ENCODE peak calls at places on chromosomes 6 and 20, in ten cellular contexts. K is ascending aorta, I is cardiac fibroblast, H is foreskin fibroblast, U is endodermal cell, M is lower lobe of right lung, Q is OCI-LY7, X is progenitor cell of endocrine pancreas, W is right atrium auricular region, Y is GM20000. E is an unnamed sample.

GRCh38 chr6:32947552-32948465 is 5.1 kb downstream of the HLA-DMA start:
- DNase-seq in K (no peak), I (peak; percentile 50), H (no peak), U (peak; percentile 84), M (no peak), Q (peak; percentile 73), X (no peak), W (no peak), Y (no peak), E (peak; percentile 42)

GRCh38 chr6:149636116-149636515 is 12.4 kb downstream of the KATNA1 start:
- DNase-seq in K (no peak), I (peak; percentile 52), H (no peak), U (no peak), M (no peak), Q (no peak), X (no peak), W (no peak), Y (no peak), E (no peak)

GRCh38 chr20:2139736-2140135 is 38.1 kb downstream of the STK35 start:
- DNase-seq in K (no peak), I (no peak), H (no peak), U (no peak), M (no peak), Q (no peak), X (no peak), W (no peak), Y (no peak), E (no peak)

GRCh38 chr6:35302604-35303218 is 5.1 kb downstream of the DEF6 start:
- DNase-seq in K (peak; percentile 42), I (peak; percentile 9), H (peak; percentile 15), U (peak; percentile 89), M (peak; percentile 73), Q (peak; percentile 81), X (no peak), W (no peak), Y (peak; percentile 85), E (peak; percentile 46)

GRCh38 chr6:144931172-144932035 is 646.3 kb downstream of the UTRN start:
- DNase-seq in K (no peak), I (peak; percentile 67), H (peak; percentile 34), U (peak; percentile 75), M (no peak), Q (peak; percentile 14), X (no peak), W (no peak), Y (peak; percentile 8), E (peak; percentile 28)

GRCh38 chr6:142213402-142213801 is 66.3 kb downstream of the VTA1 start:
- DNase-seq in K (no peak), I (no peak), H (no peak), U (no peak), M (no peak), Q (peak; percentile 20), X (no peak), W (no peak), Y (no peak), E (no peak)

GRCh38 chr20:8151371-8151770 is 19.3 kb downstream of the PLCB1 start:
- DNase-seq in K (no peak), I (peak; percentile 46), H (no peak), U (no peak), M (no peak), Q (no peak), X (no peak), W (no peak), Y (no peak), E (no peak)

GRCh38 chr6:170371588-170371987 is 65.0 kb downstream of the FAM120B start:
- DNase-seq in K (no peak), I (peak; percentile 5), H (no peak), U (peak; percentile 78), M (no peak), Q (no peak), X (no peak), W (no peak), Y (no peak), E (no peak)

GRCh38 chr6:170292111-170292777 is 1.4 kb upstream of the DLL1 start:
- DNase-seq in K (no peak), I (no peak), H (no peak), U (peak; percentile 70), M (no peak), Q (no peak), X (no peak), W (no peak), Y (no peak), E (no peak)

GRCh38 chr6:12844284-12845223 is 128.0 kb downstream of the PHACTR1 start:
- DNase-seq in K (no peak), I (peak; percentile 41), H (peak; percentile 13), U (no peak), M (no peak), Q (peak; percentile 27), X (no peak), W (no peak), Y (peak; percentile 39), E (no peak)

GRCh38 chr20:845226-845868 is 11.8 kb downstream of the FAM110A start:
- DNase-seq in K (no peak), I (no peak), H (no peak), U (peak; percentile 68), M (no peak), Q (no peak), X (no peak), W (no peak), Y (no peak), E (peak; percentile 42)

DNA sequence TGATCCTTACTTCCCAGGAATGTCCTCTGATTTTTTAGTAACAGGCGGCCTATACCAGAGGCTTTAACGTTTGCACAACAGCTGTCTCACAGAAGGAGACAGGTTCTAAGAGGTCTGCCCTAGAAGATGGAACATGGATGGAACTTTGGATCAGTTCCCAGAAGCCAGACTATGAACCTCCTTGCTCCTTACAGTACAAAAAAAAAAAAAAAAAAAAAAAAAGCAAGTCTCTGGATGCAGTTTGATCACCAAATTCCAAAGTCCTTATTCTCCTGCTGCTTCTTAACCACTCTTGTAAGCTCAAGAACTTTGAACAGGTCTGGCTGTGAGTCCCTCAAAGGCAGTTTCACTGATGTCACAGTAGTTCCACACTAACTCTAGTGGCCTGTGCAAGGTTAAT is 2.0 kb upstream of the TRMT11 start:
- DNase-seq in K (no peak), I (peak; percentile 33), H (peak; percentile 67), U (no peak), M (no peak), Q (no peak), X (no peak), W (no peak), Y (no peak), E (no peak)
- TF ChIP-seq CTCF in K (no peak), I (no peak), H (no peak), U (no peak), M (no peak), Q (no peak), X (no peak), W (no peak), Y (no peak), E (no peak)

DNA sequence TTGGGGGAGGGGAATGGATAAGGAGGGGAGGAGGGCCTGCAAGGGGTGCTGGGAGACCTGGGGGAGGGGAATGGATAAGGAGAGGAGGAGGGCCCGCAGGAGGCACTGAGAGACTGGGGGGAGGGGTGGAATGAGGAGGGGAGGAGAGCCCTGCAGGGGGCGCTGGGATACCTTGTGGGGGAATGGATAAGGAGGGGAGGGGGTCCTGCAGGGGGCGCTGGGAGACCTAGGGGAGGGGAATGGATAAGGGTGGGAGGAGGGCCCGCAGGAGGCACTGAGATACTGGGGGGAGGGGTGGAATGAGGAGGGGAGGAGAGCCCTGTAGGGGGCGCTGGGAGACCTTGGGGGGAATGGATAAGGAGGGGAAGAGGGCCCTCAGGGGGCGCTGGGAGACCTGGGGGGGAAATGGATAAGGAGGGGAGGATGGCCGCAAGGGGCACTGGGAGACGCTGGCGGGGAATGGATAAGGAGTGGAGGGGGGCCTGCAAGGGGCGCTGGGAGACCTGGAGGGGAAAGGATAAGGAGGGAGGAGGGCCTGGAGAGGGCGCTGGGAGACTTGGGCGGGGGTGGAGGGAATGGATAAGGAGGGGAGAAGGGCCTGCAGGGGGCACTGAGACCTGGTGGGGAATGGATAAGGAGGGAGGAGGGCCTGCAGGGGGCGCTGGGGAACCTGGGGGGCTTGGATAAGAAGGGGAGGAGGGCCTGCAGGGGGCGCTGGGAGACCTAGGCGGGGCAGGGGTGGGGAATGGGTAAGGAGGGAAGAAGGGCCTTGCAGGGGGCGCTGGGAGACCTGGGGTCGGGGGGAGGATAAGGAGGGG is 1.3 kb upstream of the CTCFL start:
- DNase-seq in K (no peak), I (no peak), H (no peak), U (peak; percentile 79), M (no peak), Q (peak; percentile 45), X (no peak), W (no peak), Y (peak; percentile 17), E (peak; percentile 44)
- TF ChIP-seq CTCF in K (no peak), I (no peak), H (no peak), U (peak; percentile 56), M (no peak), Q (peak; percentile 77), X (no peak), W (no peak), Y (no peak), E (no peak)

DNA sequence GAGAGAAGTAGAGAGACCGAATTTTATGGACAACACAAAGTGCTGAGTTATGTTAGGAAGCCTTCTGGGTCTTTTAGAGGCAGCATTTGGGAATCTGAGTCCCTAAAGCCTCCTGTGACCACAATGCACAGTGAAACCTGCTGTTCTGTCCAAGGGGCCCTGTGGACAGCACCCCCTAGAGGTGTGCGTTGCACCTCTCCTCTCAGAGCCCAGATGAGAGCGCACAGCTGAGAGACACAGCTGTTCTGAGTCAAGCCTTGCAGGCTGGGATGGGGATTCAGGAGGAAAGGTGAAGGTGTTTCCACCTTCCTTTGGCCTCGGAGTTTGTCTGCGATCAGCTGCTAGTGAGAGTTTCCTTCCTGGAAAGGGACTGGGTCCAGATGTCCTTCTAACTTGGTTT is 13.0 kb downstream of the PCK1 start:
- DNase-seq in K (no peak), I (no peak), H (no peak), U (no peak), M (no peak), Q (peak; percentile 44), X (no peak), W (no peak), Y (no peak), E (no peak)
- TF ChIP-seq CTCF in K (no peak), I (no peak), H (peak; percentile 3), U (peak; percentile 73), M (peak; percentile 23), Q (peak; percentile 81), X (peak; percentile 50), W (no peak), Y (no peak), E (peak; percentile 31)

GRCh38 chr20:50133041-50133440 is 20.1 kb upstream of the UBE2V1 start:
- DNase-seq in K (no peak), I (no peak), H (no peak), U (no peak), M (no peak), Q (no peak), X (no peak), W (no peak), Y (no peak), E (no peak)

GRCh38 chr20:50130995-50131394 is 18.0 kb upstream of the UBE2V1 start:
- DNase-seq in K (no peak), I (no peak), H (no peak), U (no peak), M (no peak), Q (no peak), X (no peak), W (no peak), Y (no peak), E (no peak)

GRCh38 chr20:50136822-50137599 is 16.5 kb downstream of the PEDS1 start:
- DNase-seq in K (no peak), I (peak; percentile 76), H (peak; percentile 57), U (no peak), M (no peak), Q (no peak), X (no peak), W (no peak), Y (no peak), E (no peak)

GRCh38 chr20:50130346-50130703 is 17.4 kb upstream of the UBE2V1 start:
- DNase-seq in K (no peak), I (peak; percentile 39), H (no peak), U (no peak), M (no peak), Q (no peak), X (no peak), W (no peak), Y (no peak), E (no peak)

GRCh38 chr20:50133474-50134217 is 19.9 kb downstream of the PEDS1 start:
- DNase-seq in K (no peak), I (no peak), H (no peak), U (no peak), M (no peak), Q (no peak), X (no peak), W (no peak), Y (no peak), E (no peak)
- TF ChIP-seq CTCF in K (no peak), I (peak; percentile 34), H (peak; percentile 5), U (peak; percentile 57), M (no peak), Q (peak; percentile 29), X (peak; percentile 30), W (no peak), Y (no peak), E (no peak)